ENCODE peak calls at places on chromosomes 3 and 15, in ten cellular contexts. One of them, this sample, is unnamed.

GRCh38 chr3:52121459-52121795 is 32.8 kb downstream of the POC1A start:
- DNase-seq in NCI-H1105: no peak
- DNase-seq in head of caudate nucleus: no peak
- DNase-seq in caudate nucleus: no peak
- DNase-seq in lower leg skin: no peak
- DNase-seq in CD8-positive, alpha-beta T cell: no peak
- DNase-seq in esophagus squamous epithelium: no peak
- DNase-seq in lung: no peak
- DNase-seq in HFFc6: no peak
- DNase-seq in cardiac muscle cell: no peak
- DNase-seq in this sample: no peak

GRCh38 chr15:65423977-65424679 is 1.4 kb upstream of the IGDCC4 start:
- DNase-seq in NCI-H1105: no peak
- DNase-seq in head of caudate nucleus: no peak
- DNase-seq in caudate nucleus: no peak
- DNase-seq in lower leg skin: peak; percentile 56
- DNase-seq in CD8-positive, alpha-beta T cell: no peak
- DNase-seq in esophagus squamous epithelium: no peak
- DNase-seq in lung: no peak
- DNase-seq in HFFc6: no peak
- DNase-seq in cardiac muscle cell: no peak
- DNase-seq in this sample: no peak

GRCh38 chr3:197303452-197303851 is 5.0 kb upstream of the DLG1 start:
- DNase-seq in NCI-H1105: no peak
- DNase-seq in head of caudate nucleus: no peak
- DNase-seq in caudate nucleus: no peak
- DNase-seq in lower leg skin: no peak
- DNase-seq in CD8-positive, alpha-beta T cell: no peak
- DNase-seq in esophagus squamous epithelium: no peak
- DNase-seq in lung: no peak
- DNase-seq in HFFc6: no peak
- DNase-seq in cardiac muscle cell: no peak
- DNase-seq in this sample: no peak

GRCh38 chr3:141828487-141829284 is 47.8 kb upstream of the ATP1B3 start:
- DNase-seq in NCI-H1105: peak; percentile 24
- DNase-seq in head of caudate nucleus: no peak
- DNase-seq in caudate nucleus: no peak
- DNase-seq in lower leg skin: peak; percentile 92
- DNase-seq in CD8-positive, alpha-beta T cell: no peak
- DNase-seq in esophagus squamous epithelium: no peak
- DNase-seq in lung: peak; percentile 58
- DNase-seq in HFFc6: no peak
- DNase-seq in cardiac muscle cell: peak; percentile 15
- DNase-seq in this sample: no peak

GRCh38 chr3:132488136-132488535 is 70.8 kb downstream of the DNAJC13 start:
- DNase-seq in NCI-H1105: no peak
- DNase-seq in head of caudate nucleus: no peak
- DNase-seq in caudate nucleus: no peak
- DNase-seq in lower leg skin: no peak
- DNase-seq in CD8-positive, alpha-beta T cell: no peak
- DNase-seq in esophagus squamous epithelium: no peak
- DNase-seq in lung: no peak
- DNase-seq in HFFc6: no peak
- DNase-seq in cardiac muscle cell: no peak
- DNase-seq in this sample: no peak

GRCh38 chr3:34584971-34585370 is 786.5 kb downstream of the PDCD6IP start:
- DNase-seq in NCI-H1105: no peak
- DNase-seq in head of caudate nucleus: no peak
- DNase-seq in caudate nucleus: no peak
- DNase-seq in lower leg skin: no peak
- DNase-seq in CD8-positive, alpha-beta T cell: no peak
- DNase-seq in esophagus squamous epithelium: no peak
- DNase-seq in lung: no peak
- DNase-seq in HFFc6: no peak
- DNase-seq in cardiac muscle cell: no peak
- DNase-seq in this sample: no peak

GRCh38 chr15:91887921-91888373 is 34.4 kb downstream of the SLCO3A1 start:
- DNase-seq in NCI-H1105: no peak
- DNase-seq in head of caudate nucleus: peak; percentile 76
- DNase-seq in caudate nucleus: peak; percentile 42
- DNase-seq in lower leg skin: peak; percentile 71
- DNase-seq in CD8-positive, alpha-beta T cell: no peak
- DNase-seq in esophagus squamous epithelium: no peak
- DNase-seq in lung: no peak
- DNase-seq in HFFc6: no peak
- DNase-seq in cardiac muscle cell: no peak
- DNase-seq in this sample: peak; percentile 31

GRCh38 chr15:93488157-93488803 is 399.3 kb upstream of the RGMA start:
- DNase-seq in NCI-H1105: no peak
- DNase-seq in head of caudate nucleus: no peak
- DNase-seq in caudate nucleus: no peak
- DNase-seq in lower leg skin: no peak
- DNase-seq in CD8-positive, alpha-beta T cell: no peak
- DNase-seq in esophagus squamous epithelium: no peak
- DNase-seq in lung: no peak
- DNase-seq in HFFc6: no peak
- DNase-seq in cardiac muscle cell: peak; percentile 5
- DNase-seq in this sample: no peak

GRCh38 chr15:70589221-70589620 is 174.1 kb downstream of the UACA start:
- DNase-seq in NCI-H1105: no peak
- DNase-seq in head of caudate nucleus: no peak
- DNase-seq in caudate nucleus: no peak
- DNase-seq in lower leg skin: no peak
- DNase-seq in CD8-positive, alpha-beta T cell: no peak
- DNase-seq in esophagus squamous epithelium: no peak
- DNase-seq in lung: no peak
- DNase-seq in HFFc6: peak; percentile 66
- DNase-seq in cardiac muscle cell: no peak
- DNase-seq in this sample: no peak

GRCh38 chr3:176584413-176585176 is 612.7 kb downstream of the TBL1XR1 start:
- DNase-seq in NCI-H1105: no peak
- DNase-seq in head of caudate nucleus: no peak
- DNase-seq in caudate nucleus: no peak
- DNase-seq in lower leg skin: no peak
- DNase-seq in CD8-positive, alpha-beta T cell: no peak
- DNase-seq in esophagus squamous epithelium: no peak
- DNase-seq in lung: no peak
- DNase-seq in HFFc6: no peak
- DNase-seq in cardiac muscle cell: no peak
- DNase-seq in this sample: no peak

GRCh38 chr3:193499152-193499551 is 55.5 kb downstream of the ATP13A4 start:
- DNase-seq in NCI-H1105: no peak
- DNase-seq in head of caudate nucleus: no peak
- DNase-seq in caudate nucleus: no peak
- DNase-seq in lower leg skin: no peak
- DNase-seq in CD8-positive, alpha-beta T cell: no peak
- DNase-seq in esophagus squamous epithelium: no peak
- DNase-seq in lung: no peak
- DNase-seq in HFFc6: no peak
- DNase-seq in cardiac muscle cell: no peak
- DNase-seq in this sample: no peak

GRCh38 chr3:180457238-180457637 is 144.7 kb upstream of the TTC14 start:
- DNase-seq in NCI-H1105: no peak
- DNase-seq in head of caudate nucleus: no peak
- DNase-seq in caudate nucleus: no peak
- DNase-seq in lower leg skin: no peak
- DNase-seq in CD8-positive, alpha-beta T cell: no peak
- DNase-seq in esophagus squamous epithelium: no peak
- DNase-seq in lung: no peak
- DNase-seq in HFFc6: no peak
- DNase-seq in cardiac muscle cell: no peak
- DNase-seq in this sample: no peak

GRCh38 chr15:59017459-59017858 is 30.0 kb downstream of the RNF111 start:
- DNase-seq in NCI-H1105: no peak
- DNase-seq in head of caudate nucleus: no peak
- DNase-seq in caudate nucleus: no peak
- DNase-seq in lower leg skin: no peak
- DNase-seq in CD8-positive, alpha-beta T cell: no peak
- DNase-seq in esophagus squamous epithelium: no peak
- DNase-seq in lung: no peak
- DNase-seq in HFFc6: no peak
- DNase-seq in cardiac muscle cell: no peak
- DNase-seq in this sample: no peak

GRCh38 chr3:44070841-44071240 is 170.8 kb upstream of the TOPAZ1 start:
- DNase-seq in NCI-H1105: no peak
- DNase-seq in head of caudate nucleus: no peak
- DNase-seq in caudate nucleus: no peak
- DNase-seq in lower leg skin: peak; percentile 10
- DNase-seq in CD8-positive, alpha-beta T cell: no peak
- DNase-seq in esophagus squamous epithelium: no peak
- DNase-seq in lung: no peak
- DNase-seq in HFFc6: no peak
- DNase-seq in cardiac muscle cell: no peak
- DNase-seq in this sample: no peak

GRCh38 chr15:39486546-39487081 is 94.3 kb upstream of the THBS1 start:
- DNase-seq in NCI-H1105: no peak
- DNase-seq in head of caudate nucleus: no peak
- DNase-seq in caudate nucleus: no peak
- DNase-seq in lower leg skin: no peak
- DNase-seq in CD8-positive, alpha-beta T cell: no peak
- DNase-seq in esophagus squamous epithelium: no peak
- DNase-seq in lung: no peak
- DNase-seq in HFFc6: no peak
- DNase-seq in cardiac muscle cell: no peak
- DNase-seq in this sample: no peak

GRCh38 chr15:69952210-69952555 is 145.5 kb downstream of the TLE3 start:
- DNase-seq in NCI-H1105: no peak
- DNase-seq in head of caudate nucleus: no peak
- DNase-seq in caudate nucleus: no peak
- DNase-seq in lower leg skin: peak; percentile 7
- DNase-seq in CD8-positive, alpha-beta T cell: no peak
- DNase-seq in esophagus squamous epithelium: no peak
- DNase-seq in lung: no peak
- DNase-seq in HFFc6: no peak
- DNase-seq in cardiac muscle cell: no peak
- DNase-seq in this sample: no peak

GRCh38 chr3:171256445-171257250 is 203.6 kb downstream of the TNIK start:
- DNase-seq in NCI-H1105: no peak
- DNase-seq in head of caudate nucleus: no peak
- DNase-seq in caudate nucleus: no peak
- DNase-seq in lower leg skin: no peak
- DNase-seq in CD8-positive, alpha-beta T cell: no peak
- DNase-seq in esophagus squamous epithelium: no peak
- DNase-seq in lung: no peak
- DNase-seq in HFFc6: peak; percentile 61
- DNase-seq in cardiac muscle cell: no peak
- DNase-seq in this sample: no peak

GRCh38 chr3:20683912-20684311 is 497.9 kb upstream of the SGO1 start:
- DNase-seq in NCI-H1105: no peak
- DNase-seq in head of caudate nucleus: no peak
- DNase-seq in caudate nucleus: no peak
- DNase-seq in lower leg skin: no peak
- DNase-seq in CD8-positive, alpha-beta T cell: no peak
- DNase-seq in esophagus squamous epithelium: no peak
- DNase-seq in lung: no peak
- DNase-seq in HFFc6: peak; percentile 61
- DNase-seq in cardiac muscle cell: no peak
- DNase-seq in this sample: no peak

GRCh38 chr15:74389115-74390048 is 21.9 kb upstream of the CYP11A1 start:
- DNase-seq in NCI-H1105: no peak
- DNase-seq in head of caudate nucleus: no peak
- DNase-seq in caudate nucleus: no peak
- DNase-seq in lower leg skin: no peak
- DNase-seq in CD8-positive, alpha-beta T cell: no peak
- DNase-seq in esophagus squamous epithelium: no peak
- DNase-seq in lung: no peak
- DNase-seq in HFFc6: no peak
- DNase-seq in cardiac muscle cell: no peak
- DNase-seq in this sample: no peak

GRCh38 chr15:52103217-52104207 is 9.1 kb downstream of the BCL2L10 start:
- DNase-seq in NCI-H1105: no peak
- DNase-seq in head of caudate nucleus: no peak
- DNase-seq in caudate nucleus: no peak
- DNase-seq in lower leg skin: peak; percentile 92
- DNase-seq in CD8-positive, alpha-beta T cell: no peak
- DNase-seq in esophagus squamous epithelium: no peak
- DNase-seq in lung: peak; percentile 39
- DNase-seq in HFFc6: peak; percentile 93
- DNase-seq in cardiac muscle cell: no peak
- DNase-seq in this sample: no peak

GRCh38 chr3:7573330-7573729 is 712.4 kb downstream of the GRM7 start:
- DNase-seq in NCI-H1105: no peak
- DNase-seq in head of caudate nucleus: no peak
- DNase-seq in caudate nucleus: no peak
- DNase-seq in lower leg skin: no peak
- DNase-seq in CD8-positive, alpha-beta T cell: no peak
- DNase-seq in esophagus squamous epithelium: no peak
- DNase-seq in lung: no peak
- DNase-seq in HFFc6: no peak
- DNase-seq in cardiac muscle cell: no peak
- DNase-seq in this sample: no peak

GRCh38 chr15:77974098-77974414 is 103.5 kb downstream of the TBC1D2B start:
- DNase-seq in NCI-H1105: no peak
- DNase-seq in head of caudate nucleus: peak; percentile 65
- DNase-seq in caudate nucleus: no peak
- DNase-seq in lower leg skin: peak; percentile 85
- DNase-seq in CD8-positive, alpha-beta T cell: no peak
- DNase-seq in esophagus squamous epithelium: no peak
- DNase-seq in lung: no peak
- DNase-seq in HFFc6: no peak
- DNase-seq in cardiac muscle cell: no peak
- DNase-seq in this sample: peak; percentile 9

GRCh38 chr3:65483475-65483874 is 555.2 kb downstream of the MAGI1 start:
- DNase-seq in NCI-H1105: peak; percentile 12
- DNase-seq in head of caudate nucleus: peak; percentile 61
- DNase-seq in caudate nucleus: peak; percentile 48
- DNase-seq in lower leg skin: peak; percentile 86
- DNase-seq in CD8-positive, alpha-beta T cell: no peak
- DNase-seq in esophagus squamous epithelium: no peak
- DNase-seq in lung: peak; percentile 67
- DNase-seq in HFFc6: no peak
- DNase-seq in cardiac muscle cell: peak; percentile 82
- DNase-seq in this sample: no peak

GRCh38 chr3:155079795-155080546 is at the start of gene MME:
- DNase-seq in NCI-H1105: peak; percentile 56
- DNase-seq in head of caudate nucleus: peak; percentile 41
- DNase-seq in caudate nucleus: no peak
- DNase-seq in lower leg skin: peak; percentile 86
- DNase-seq in CD8-positive, alpha-beta T cell: no peak
- DNase-seq in esophagus squamous epithelium: no peak
- DNase-seq in lung: no peak
- DNase-seq in HFFc6: peak; percentile 55
- DNase-seq in cardiac muscle cell: peak; percentile 70
- DNase-seq in this sample: no peak

GRCh38 chr3:27322634-27323033 is 46.5 kb downstream of the NEK10 start:
- DNase-seq in NCI-H1105: no peak
- DNase-seq in head of caudate nucleus: no peak
- DNase-seq in caudate nucleus: no peak
- DNase-seq in lower leg skin: no peak
- DNase-seq in CD8-positive, alpha-beta T cell: no peak
- DNase-seq in esophagus squamous epithelium: no peak
- DNase-seq in lung: no peak
- DNase-seq in HFFc6: no peak
- DNase-seq in cardiac muscle cell: no peak
- DNase-seq in this sample: no peak

GRCh38 chr3:146469206-146470017 is at the start of gene PLSCR2:
- DNase-seq in NCI-H1105: peak; percentile 61
- DNase-seq in head of caudate nucleus: no peak
- DNase-seq in caudate nucleus: no peak
- DNase-seq in lower leg skin: peak; percentile 93
- DNase-seq in CD8-positive, alpha-beta T cell: peak; percentile 86
- DNase-seq in esophagus squamous epithelium: peak; percentile 11
- DNase-seq in lung: peak; percentile 82
- DNase-seq in HFFc6: no peak
- DNase-seq in cardiac muscle cell: peak; percentile 15
- DNase-seq in this sample: no peak

GRCh38 chr3:13793451-13793850 is 86.4 kb downstream of the WNT7A start:
- DNase-seq in NCI-H1105: no peak
- DNase-seq in head of caudate nucleus: no peak
- DNase-seq in caudate nucleus: no peak
- DNase-seq in lower leg skin: no peak
- DNase-seq in CD8-positive, alpha-beta T cell: no peak
- DNase-seq in esophagus squamous epithelium: no peak
- DNase-seq in lung: no peak
- DNase-seq in HFFc6: no peak
- DNase-seq in cardiac muscle cell: no peak
- DNase-seq in this sample: no peak

GRCh38 chr3:46239301-46239938 is 2.8 kb upstream of the CCR3 start:
- DNase-seq in NCI-H1105: no peak
- DNase-seq in head of caudate nucleus: no peak
- DNase-seq in caudate nucleus: no peak
- DNase-seq in lower leg skin: no peak
- DNase-seq in CD8-positive, alpha-beta T cell: no peak
- DNase-seq in esophagus squamous epithelium: no peak
- DNase-seq in lung: no peak
- DNase-seq in HFFc6: no peak
- DNase-seq in cardiac muscle cell: no peak
- DNase-seq in this sample: no peak

This sample was measured in amygdala.